ENCODE peak calls at places on chromosome 1, in ten cellular contexts. One of them, this sample, is unnamed.

GRCh38 chr1:112849425-112849966 is 106.5 kb downstream of the SLC16A1 start:
- DNase-seq in sciatic nerve: no peak
- DNase-seq in epithelial cell of esophagus: peak; percentile 38
- DNase-seq in A673: peak; percentile 52
- DNase-seq in lower lobe of right lung: no peak
- DNase-seq in left cardiac atrium: no peak
- DNase-seq in trophoblast cell: peak; percentile 79
- DNase-seq in GM10248: no peak
- DNase-seq in GM04503: no peak
- DNase-seq in breast epithelium: no peak
- DNase-seq in this sample: no peak

GRCh38 chr1:214216779-214217178 is 64.2 kb upstream of the SMYD2 start:
- DNase-seq in sciatic nerve: no peak
- DNase-seq in epithelial cell of esophagus: peak; percentile 96
- DNase-seq in A673: no peak
- DNase-seq in lower lobe of right lung: no peak
- DNase-seq in left cardiac atrium: no peak
- DNase-seq in trophoblast cell: peak; percentile 95
- DNase-seq in GM10248: no peak
- DNase-seq in GM04503: no peak
- DNase-seq in breast epithelium: peak; percentile 30
- DNase-seq in this sample: no peak

GRCh38 chr1:94776474-94776873 is 43.7 kb upstream of the SLC44A3 start:
- DNase-seq in sciatic nerve: no peak
- DNase-seq in epithelial cell of esophagus: no peak
- DNase-seq in A673: no peak
- DNase-seq in lower lobe of right lung: no peak
- DNase-seq in left cardiac atrium: no peak
- DNase-seq in trophoblast cell: no peak
- DNase-seq in GM10248: no peak
- DNase-seq in GM04503: no peak
- DNase-seq in breast epithelium: no peak
- DNase-seq in this sample: no peak

GRCh38 chr1:151832318-151832984 is 849 bp upstream of the RORC start:
- DNase-seq in sciatic nerve: no peak
- DNase-seq in epithelial cell of esophagus: peak; percentile 74
- DNase-seq in A673: no peak
- DNase-seq in lower lobe of right lung: peak; percentile 93
- DNase-seq in left cardiac atrium: peak; percentile 80
- DNase-seq in trophoblast cell: no peak
- DNase-seq in GM10248: no peak
- DNase-seq in GM04503: peak; percentile 19
- DNase-seq in breast epithelium: peak; percentile 97
- DNase-seq in this sample: no peak

GRCh38 chr1:115782571-115783281 is 14.2 kb upstream of the CASQ2 start:
- DNase-seq in sciatic nerve: no peak
- DNase-seq in epithelial cell of esophagus: peak; percentile 98
- DNase-seq in A673: peak; percentile 62
- DNase-seq in lower lobe of right lung: no peak
- DNase-seq in left cardiac atrium: no peak
- DNase-seq in trophoblast cell: peak; percentile 69
- DNase-seq in GM10248: no peak
- DNase-seq in GM04503: peak; percentile 82
- DNase-seq in breast epithelium: no peak
- DNase-seq in this sample: no peak

GRCh38 chr1:21887216-21887736 is 49.8 kb downstream of the HSPG2 start:
- DNase-seq in sciatic nerve: no peak
- DNase-seq in epithelial cell of esophagus: no peak
- DNase-seq in A673: no peak
- DNase-seq in lower lobe of right lung: no peak
- DNase-seq in left cardiac atrium: no peak
- DNase-seq in trophoblast cell: no peak
- DNase-seq in GM10248: no peak
- DNase-seq in GM04503: no peak
- DNase-seq in breast epithelium: no peak
- DNase-seq in this sample: no peak

GRCh38 chr1:151837841-151838490 is 1.7 kb downstream of the C2CD4D start:
- DNase-seq in sciatic nerve: no peak
- DNase-seq in epithelial cell of esophagus: no peak
- DNase-seq in A673: no peak
- DNase-seq in lower lobe of right lung: no peak
- DNase-seq in left cardiac atrium: no peak
- DNase-seq in trophoblast cell: no peak
- DNase-seq in GM10248: peak; percentile 73
- DNase-seq in GM04503: no peak
- DNase-seq in breast epithelium: peak; percentile 42
- DNase-seq in this sample: no peak

GRCh38 chr1:215669806-215670485 is 102.8 kb downstream of the KCTD3 start:
- DNase-seq in sciatic nerve: no peak
- DNase-seq in epithelial cell of esophagus: no peak
- DNase-seq in A673: no peak
- DNase-seq in lower lobe of right lung: no peak
- DNase-seq in left cardiac atrium: no peak
- DNase-seq in trophoblast cell: no peak
- DNase-seq in GM10248: no peak
- DNase-seq in GM04503: no peak
- DNase-seq in breast epithelium: no peak
- DNase-seq in this sample: no peak

GRCh38 chr1:3530931-3531818 is 76.7 kb downstream of the ARHGEF16 start:
- DNase-seq in sciatic nerve: peak; percentile 79
- DNase-seq in epithelial cell of esophagus: peak; percentile 83
- DNase-seq in A673: peak; percentile 91
- DNase-seq in lower lobe of right lung: peak; percentile 87
- DNase-seq in left cardiac atrium: peak; percentile 84
- DNase-seq in trophoblast cell: peak; percentile 65
- DNase-seq in GM10248: no peak
- DNase-seq in GM04503: no peak
- DNase-seq in breast epithelium: peak; percentile 78
- DNase-seq in this sample: peak; percentile 20

GRCh38 chr1:178020968-178021640 is 51.2 kb upstream of the SEC16B start:
- DNase-seq in sciatic nerve: no peak
- DNase-seq in epithelial cell of esophagus: peak; percentile 43
- DNase-seq in A673: no peak
- DNase-seq in lower lobe of right lung: no peak
- DNase-seq in left cardiac atrium: no peak
- DNase-seq in trophoblast cell: no peak
- DNase-seq in GM10248: no peak
- DNase-seq in GM04503: no peak
- DNase-seq in breast epithelium: no peak
- DNase-seq in this sample: no peak

GRCh38 chr1:52424238-52424637 is 19.8 kb downstream of the PRPF38A start:
- DNase-seq in sciatic nerve: no peak
- DNase-seq in epithelial cell of esophagus: no peak
- DNase-seq in A673: no peak
- DNase-seq in lower lobe of right lung: no peak
- DNase-seq in left cardiac atrium: no peak
- DNase-seq in trophoblast cell: no peak
- DNase-seq in GM10248: no peak
- DNase-seq in GM04503: no peak
- DNase-seq in breast epithelium: no peak
- DNase-seq in this sample: no peak

GRCh38 chr1:95532335-95532734 is 298.3 kb downstream of the RWDD3 start:
- DNase-seq in sciatic nerve: no peak
- DNase-seq in epithelial cell of esophagus: no peak
- DNase-seq in A673: peak; percentile 1
- DNase-seq in lower lobe of right lung: no peak
- DNase-seq in left cardiac atrium: no peak
- DNase-seq in trophoblast cell: no peak
- DNase-seq in GM10248: no peak
- DNase-seq in GM04503: no peak
- DNase-seq in breast epithelium: no peak
- DNase-seq in this sample: peak; percentile 12

GRCh38 chr1:48106049-48106448 is 108.9 kb upstream of the TRABD2B start:
- DNase-seq in sciatic nerve: no peak
- DNase-seq in epithelial cell of esophagus: no peak
- DNase-seq in A673: no peak
- DNase-seq in lower lobe of right lung: no peak
- DNase-seq in left cardiac atrium: no peak
- DNase-seq in trophoblast cell: no peak
- DNase-seq in GM10248: no peak
- DNase-seq in GM04503: no peak
- DNase-seq in breast epithelium: no peak
- DNase-seq in this sample: no peak

GRCh38 chr1:1946540-1946939 is 27.5 kb upstream of the TMEM52 start:
- DNase-seq in sciatic nerve: no peak
- DNase-seq in epithelial cell of esophagus: no peak
- DNase-seq in A673: no peak
- DNase-seq in lower lobe of right lung: peak; percentile 75
- DNase-seq in left cardiac atrium: peak; percentile 55
- DNase-seq in trophoblast cell: no peak
- DNase-seq in GM10248: no peak
- DNase-seq in GM04503: no peak
- DNase-seq in breast epithelium: no peak
- DNase-seq in this sample: no peak

GRCh38 chr1:117290855-117291254 is 76.4 kb upstream of the MAN1A2 start:
- DNase-seq in sciatic nerve: no peak
- DNase-seq in epithelial cell of esophagus: peak; percentile 62
- DNase-seq in A673: peak; percentile 24
- DNase-seq in lower lobe of right lung: no peak
- DNase-seq in left cardiac atrium: no peak
- DNase-seq in trophoblast cell: no peak
- DNase-seq in GM10248: no peak
- DNase-seq in GM04503: no peak
- DNase-seq in breast epithelium: no peak
- DNase-seq in this sample: no peak

GRCh38 chr1:93346472-93346991 is 825 bp downstream of the DR1 start:
- DNase-seq in sciatic nerve: no peak
- DNase-seq in epithelial cell of esophagus: peak; percentile 43
- DNase-seq in A673: peak; percentile 32
- DNase-seq in lower lobe of right lung: no peak
- DNase-seq in left cardiac atrium: no peak
- DNase-seq in trophoblast cell: peak; percentile 24
- DNase-seq in GM10248: peak; percentile 29
- DNase-seq in GM04503: no peak
- DNase-seq in breast epithelium: no peak
- DNase-seq in this sample: no peak